ENCODE peak calls at places on chromosomes 1 and 21, in six cellular contexts. One of them, this sample, is unnamed. For H3K9me3, the result is how much of the 10 kb centered on the place peaks cover.

GRCh38 chr1:21586926-21587601 is 77.8 kb downstream of the ALPL start:
- DNase-seq in adrenal gland: peak
- DNase-seq in colonic mucosa: no peak
- DNase-seq in Panc1: no peak
- DNase-seq in cardiac muscle cell: peak
- DNase-seq in pancreas: peak
- DNase-seq in this sample: no peak

GRCh38 chr1:228397454-228397786 is 9.2 kb downstream of the TRIM11 start:
- DNase-seq in Panc1: no peak
- DNase-seq in adrenal gland: no peak
- DNase-seq in pancreas: no peak
- DNase-seq in cardiac muscle cell: no peak
- DNase-seq in colonic mucosa: no peak
- DNase-seq in this sample: no peak

GRCh38 chr1:200206340-200206739 is 178.8 kb downstream of the NR5A2 start:
- DNase-seq in cardiac muscle cell: no peak
- DNase-seq in adrenal gland: no peak
- DNase-seq in colonic mucosa: no peak
- DNase-seq in Panc1: no peak
- DNase-seq in pancreas: no peak
- DNase-seq in this sample: no peak

GRCh38 chr21:42760977-42761751 is 107.7 kb downstream of the PDE9A start:
- DNase-seq in cardiac muscle cell: no peak
- DNase-seq in pancreas: no peak
- DNase-seq in Panc1: no peak
- DNase-seq in colonic mucosa: no peak
- DNase-seq in adrenal gland: no peak
- DNase-seq in this sample: no peak

GRCh38 chr1:65535981-65536380 is 115.5 kb downstream of the LEPR start:
- DNase-seq in Panc1: no peak
- DNase-seq in colonic mucosa: no peak
- DNase-seq in cardiac muscle cell: no peak
- DNase-seq in adrenal gland: no peak
- DNase-seq in pancreas: no peak
- DNase-seq in this sample: no peak

GRCh38 chr21:32826317-32827167 is 55.0 kb upstream of the PAXBP1 start:
- DNase-seq in adrenal gland: peak
- DNase-seq in pancreas: peak
- DNase-seq in Panc1: peak
- DNase-seq in colonic mucosa: peak
- DNase-seq in cardiac muscle cell: peak
- DNase-seq in this sample: peak

GRCh38 chr1:77265180-77265579 is 16.6 kb upstream of the AK5 start:
- DNase-seq in pancreas: no peak
- DNase-seq in adrenal gland: no peak
- DNase-seq in colonic mucosa: no peak
- DNase-seq in cardiac muscle cell: no peak
- DNase-seq in Panc1: no peak
- DNase-seq in this sample: no peak

GRCh38 chr1:53112271-53112774 is 30.1 kb downstream of the SLC1A7 start:
- DNase-seq in Panc1: no peak
- DNase-seq in colonic mucosa: no peak
- DNase-seq in cardiac muscle cell: no peak
- DNase-seq in adrenal gland: no peak
- DNase-seq in pancreas: no peak
- DNase-seq in this sample: no peak

GRCh38 chr1:31621872-31622730 is 4.6 kb downstream of the HCRTR1 start:
- DNase-seq in Panc1: no peak
- DNase-seq in colonic mucosa: no peak
- DNase-seq in pancreas: no peak
- DNase-seq in cardiac muscle cell: no peak
- DNase-seq in adrenal gland: no peak
- DNase-seq in this sample: no peak

GRCh38 chr1:60458111-60458510 is 384.5 kb upstream of the C1orf87 start:
- DNase-seq in cardiac muscle cell: no peak
- DNase-seq in colonic mucosa: no peak
- DNase-seq in adrenal gland: no peak
- DNase-seq in pancreas: no peak
- DNase-seq in Panc1: no peak
- DNase-seq in this sample: no peak

GRCh38 chr1:207620573-207620893 is 24.4 kb upstream of the CR1L start:
- DNase-seq in pancreas: no peak
- DNase-seq in colonic mucosa: no peak
- DNase-seq in Panc1: no peak
- DNase-seq in cardiac muscle cell: no peak
- DNase-seq in adrenal gland: no peak
- DNase-seq in this sample: no peak

GRCh38 chr21:36773111-36773510 is 74.2 kb downstream of the SIM2 start:
- DNase-seq in colonic mucosa: peak
- DNase-seq in pancreas: peak
- DNase-seq in Panc1: no peak
- DNase-seq in cardiac muscle cell: no peak
- DNase-seq in adrenal gland: peak
- DNase-seq in this sample: no peak

GRCh38 chr1:32893198-32894018 is 7.1 kb downstream of the HPCA start:
- DNase-seq in colonic mucosa: peak
- DNase-seq in adrenal gland: no peak
- DNase-seq in Panc1: no peak
- DNase-seq in pancreas: peak
- DNase-seq in cardiac muscle cell: no peak
- DNase-seq in this sample: no peak

DNA sequence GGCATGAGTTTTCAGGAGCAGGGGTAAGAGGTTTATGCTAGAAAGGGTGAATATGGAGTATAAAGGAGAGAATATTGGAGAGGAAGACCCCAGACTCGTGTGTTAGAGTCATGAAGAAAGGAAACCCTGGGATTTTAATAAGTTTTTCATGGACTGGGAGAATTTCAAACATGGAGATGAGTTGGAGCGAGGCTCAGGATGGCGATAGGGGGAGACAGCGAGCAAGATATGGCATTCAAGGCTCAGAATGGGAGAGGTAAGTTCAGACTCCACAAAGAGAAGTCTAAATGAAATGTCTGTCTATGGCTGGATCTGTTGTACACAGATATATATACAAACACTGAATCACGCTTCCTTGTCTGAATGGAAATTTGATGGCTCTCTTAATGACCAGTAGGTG is 92.5 kb downstream of the LRRC40 start:
- DNase-seq in adrenal gland: no peak
- DNase-seq in Panc1: no peak
- DNase-seq in pancreas: no peak
- DNase-seq in colonic mucosa: no peak
- DNase-seq in cardiac muscle cell: no peak
- DNase-seq in this sample: no peak
- TF ChIP-seq CTCF in adrenal gland: no peak
- TF ChIP-seq CTCF in Panc1: peak
- TF ChIP-seq CTCF in pancreas: no peak
- TF ChIP-seq CTCF in colonic mucosa: no peak
- TF ChIP-seq CTCF in cardiac muscle cell: peak
- TF ChIP-seq CTCF in this sample: no peak

GRCh38 chr1:160207751-160208150 is 2.6 kb downstream of the PEA15 start:
- DNase-seq in colonic mucosa: no peak
- DNase-seq in adrenal gland: no peak
- DNase-seq in pancreas: no peak
- DNase-seq in cardiac muscle cell: no peak
- DNase-seq in Panc1: no peak
- DNase-seq in this sample: no peak

GRCh38 chr1:160205242-160205973 is at the start of gene PEA15:
- DNase-seq in cardiac muscle cell: peak
- DNase-seq in colonic mucosa: peak
- DNase-seq in adrenal gland: peak
- DNase-seq in pancreas: peak
- DNase-seq in Panc1: no peak
- DNase-seq in this sample: peak

GRCh38 chr1:160207118-160207650 is 2.0 kb downstream of the PEA15 start:
- DNase-seq in cardiac muscle cell: no peak
- DNase-seq in colonic mucosa: no peak
- DNase-seq in pancreas: no peak
- DNase-seq in adrenal gland: no peak
- DNase-seq in Panc1: no peak
- DNase-seq in this sample: no peak

GRCh38 chr1:160205974-160206369 is 788 bp downstream of the PEA15 start:
- DNase-seq in colonic mucosa: peak
- DNase-seq in adrenal gland: peak
- DNase-seq in pancreas: peak
- DNase-seq in Panc1: no peak
- DNase-seq in cardiac muscle cell: no peak
- DNase-seq in this sample: peak

GRCh38 chr1:160206421-160207117 is 1.4 kb downstream of the PEA15 start:
- DNase-seq in colonic mucosa: no peak
- DNase-seq in adrenal gland: no peak
- DNase-seq in pancreas: no peak
- DNase-seq in cardiac muscle cell: no peak
- DNase-seq in Panc1: no peak
- DNase-seq in this sample: no peak
- H3K27ac ChIP-seq in colonic mucosa: peak
- H3K27ac ChIP-seq in adrenal gland: peak
- H3K27ac ChIP-seq in pancreas: peak
- H3K27ac ChIP-seq in cardiac muscle cell: no peak
- H3K27ac ChIP-seq in Panc1: peak
- H3K27ac ChIP-seq in this sample: peak

GRCh38 chr1:2858676-2859075 is 57.2 kb upstream of the TTC34 start:
- DNase-seq in cardiac muscle cell: no peak
- DNase-seq in pancreas: no peak
- DNase-seq in Panc1: no peak
- DNase-seq in adrenal gland: no peak
- DNase-seq in colonic mucosa: no peak
- DNase-seq in this sample: no peak
- H3K9me3 ChIP-seq in cardiac muscle cell: under half
- H3K9me3 ChIP-seq in pancreas: under half
- H3K9me3 ChIP-seq in Panc1: under half
- H3K9me3 ChIP-seq in adrenal gland: under half
- H3K9me3 ChIP-seq in colonic mucosa: under half
- H3K9me3 ChIP-seq in this sample: under half

DNA sequence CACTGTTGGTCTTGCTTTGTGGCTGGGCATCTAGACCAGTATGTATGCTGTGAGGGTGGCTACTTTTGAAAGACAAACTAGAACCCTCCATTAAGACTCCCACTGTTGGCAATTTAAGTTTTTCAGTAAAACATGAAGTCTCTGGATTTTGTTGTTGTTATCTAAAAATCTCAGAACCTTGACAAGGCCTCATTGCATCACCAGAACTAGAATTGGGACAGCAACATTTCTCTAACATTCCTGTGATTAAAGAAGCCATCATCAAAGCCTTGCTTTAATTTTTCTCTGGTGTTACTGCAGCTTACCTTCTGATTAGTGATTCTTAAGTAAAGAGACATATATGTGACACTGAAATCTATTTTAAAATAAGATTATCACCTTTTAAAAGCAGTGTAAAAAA is 4.5 kb downstream of the TRIM67 start:
- DNase-seq in cardiac muscle cell: no peak
- DNase-seq in Panc1: no peak
- DNase-seq in adrenal gland: peak
- DNase-seq in colonic mucosa: no peak
- DNase-seq in pancreas: no peak
- DNase-seq in this sample: no peak
- TF ChIP-seq CTCF in cardiac muscle cell: no peak
- TF ChIP-seq CTCF in Panc1: no peak
- TF ChIP-seq CTCF in adrenal gland: no peak
- TF ChIP-seq CTCF in colonic mucosa: no peak
- TF ChIP-seq CTCF in pancreas: no peak
- TF ChIP-seq CTCF in this sample: no peak

GRCh38 chr1:38003261-38004250 is 1.8 kb downstream of the FHL3 start:
- DNase-seq in adrenal gland: no peak
- DNase-seq in colonic mucosa: no peak
- DNase-seq in pancreas: no peak
- DNase-seq in Panc1: no peak
- DNase-seq in cardiac muscle cell: no peak
- DNase-seq in this sample: no peak
- H3K27ac ChIP-seq in adrenal gland: peak
- H3K27ac ChIP-seq in colonic mucosa: peak
- H3K27ac ChIP-seq in pancreas: no peak
- H3K27ac ChIP-seq in Panc1: peak
- H3K27ac ChIP-seq in cardiac muscle cell: peak
- H3K27ac ChIP-seq in this sample: no peak

GRCh38 chr1:248229360-248229908 is 1.8 kb upstream of the OR2M4 start:
- DNase-seq in colonic mucosa: no peak
- DNase-seq in Panc1: no peak
- DNase-seq in adrenal gland: no peak
- DNase-seq in cardiac muscle cell: no peak
- DNase-seq in pancreas: no peak
- DNase-seq in this sample: no peak
- H3K9me3 ChIP-seq in colonic mucosa: under half
- H3K9me3 ChIP-seq in Panc1: under half
- H3K9me3 ChIP-seq in adrenal gland: under half
- H3K9me3 ChIP-seq in cardiac muscle cell: under half
- H3K9me3 ChIP-seq in pancreas: under half
- H3K9me3 ChIP-seq in this sample: under half

This sample was measured in CD4-positive, alpha-beta T cell.